ENCODE peak calls at places on chromosomes 7 and 10, in six cellular contexts. A is A549, T is K562, Q is HepG2, E is GM12878, I is endothelial cell of umbilical vein. V is an unnamed sample.

GRCh38 chr10:94076325-94076841 is 82.7 kb downstream of the PLCE1 start:
- DNase-seq in I (no peak), Q (peak; percentile 39), E (no peak), T (no peak), A (peak; percentile 37), V (no peak)

GRCh38 chr10:77564781-77565589 is 72.6 kb downstream of the KCNMA1 start:
- DNase-seq in A (peak; percentile 87), Q (no peak), T (no peak), I (no peak), E (no peak), V (no peak)

GRCh38 chr7:71132521-71133231 is 732 bp downstream of the GALNT17 start:
- DNase-seq in I (no peak), A (no peak), E (no peak), Q (no peak), T (no peak), V (no peak)

GRCh38 chr7:47931788-47932425 is 16.4 kb downstream of the PKD1L1 start:
- DNase-seq in Q (no peak), T (no peak), I (no peak), A (no peak), E (no peak), V (no peak)

GRCh38 chr7:11748884-11749283 is 83.1 kb downstream of the THSD7A start:
- DNase-seq in T (no peak), E (no peak), Q (no peak), A (peak; percentile 47), I (no peak), V (peak; percentile 44)

GRCh38 chr7:112646787-112647186 is 143.4 kb downstream of the TMEM168 start:
- DNase-seq in Q (peak; percentile 2), T (no peak), E (no peak), I (no peak), A (no peak), V (no peak)

GRCh38 chr7:123823898-123824753 is 20.8 kb upstream of the HYAL4 start:
- DNase-seq in A (no peak), E (peak; percentile 42), Q (no peak), T (no peak), I (no peak), V (peak; percentile 16)

GRCh38 chr10:93436577-93436976 is 45.6 kb downstream of the MYOF start:
- DNase-seq in Q (no peak), I (peak; percentile 95), E (no peak), T (no peak), A (peak; percentile 81), V (peak; percentile 45)

GRCh38 chr10:52992569-52992968 is 220.0 kb upstream of the MBL2 start:
- DNase-seq in A (no peak), E (no peak), T (no peak), Q (no peak), I (no peak), V (no peak)

GRCh38 chr7:103446046-103446520 is at the start of gene SLC26A5:
- DNase-seq in E (no peak), Q (no peak), I (no peak), T (peak; percentile 68), A (no peak), V (no peak)

GRCh38 chr10:63644398-63645142 is 123.4 kb downstream of the REEP3 start:
- DNase-seq in Q (no peak), E (no peak), A (no peak), T (no peak), I (peak; percentile 88), V (no peak)

GRCh38 chr10:103916254-103916653 is 1.7 kb downstream of the STN1 start:
- DNase-seq in I (no peak), T (no peak), A (no peak), E (no peak), Q (no peak), V (no peak)

GRCh38 chr10:67705921-67706320 is 9.9 kb upstream of the CTNNA3 start:
- DNase-seq in A (no peak), Q (no peak), I (no peak), E (no peak), T (peak; percentile 2), V (no peak)

GRCh38 chr7:4895766-4896165 is 12.2 kb upstream of the RADIL start:
- DNase-seq in I (no peak), Q (no peak), E (no peak), T (no peak), A (no peak), V (no peak)

GRCh38 chr10:86693721-86694369 is 25.5 kb downstream of the LDB3 start:
- DNase-seq in T (peak; percentile 62), E (no peak), I (peak; percentile 41), A (peak; percentile 28), Q (peak; percentile 19), V (peak; percentile 52)

GRCh38 chr7:25549315-25549933 is 321.1 kb upstream of the NPVF start:
- DNase-seq in E (no peak), T (no peak), A (no peak), I (no peak), Q (no peak), V (no peak)

GRCh38 chr7:5507026-5507425 is 83.4 kb upstream of the TNRC18 start:
- DNase-seq in Q (no peak), T (no peak), E (no peak), I (no peak), A (no peak), V (no peak)

GRCh38 chr7:116802784-116803183 is 59.6 kb upstream of the CAPZA2 start:
- DNase-seq in A (peak; percentile 84), T (peak; percentile 69), I (peak; percentile 75), E (no peak), Q (peak; percentile 56), V (peak; percentile 61)

GRCh38 chr10:104209575-104210198 is 22.5 kb downstream of the CFAP43 start:
- DNase-seq in E (no peak), A (peak; percentile 51), Q (peak; percentile 27), T (peak; percentile 36), I (peak; percentile 55), V (peak; percentile 50)

GRCh38 chr10:89090760-89091455 is 100.3 kb downstream of the FAS start:
- DNase-seq in Q (no peak), E (no peak), T (no peak), I (no peak), A (no peak), V (peak; percentile 19)

GRCh38 chr7:50092579-50093411 is at the start of gene ZPBP:
- DNase-seq in Q (peak; percentile 18), T (peak; percentile 24), I (peak; percentile 40), E (peak; percentile 30), A (peak; percentile 32), V (peak; percentile 75)

GRCh38 chr10:127952575-127952869 is 45.6 kb downstream of the PTPRE start:
- DNase-seq in I (no peak), T (no peak), E (no peak), A (no peak), Q (no peak), V (no peak)

GRCh38 chr7:134832367-134832766 is 52.9 kb downstream of the CALD1 start:
- DNase-seq in Q (no peak), E (no peak), A (no peak), T (no peak), I (no peak), V (no peak)

GRCh38 chr10:69139961-69140360 is 16.0 kb downstream of the VPS26A start:
- DNase-seq in Q (no peak), A (no peak), I (no peak), T (no peak), E (no peak), V (no peak)

GRCh38 chr10:69145864-69146263 is 21.9 kb downstream of the VPS26A start:
- DNase-seq in Q (no peak), E (no peak), A (no peak), T (no peak), I (no peak), V (no peak)

GRCh38 chr10:69142983-69143382 is 19.0 kb downstream of the VPS26A start:
- DNase-seq in A (no peak), Q (no peak), E (no peak), T (no peak), I (no peak), V (peak; percentile 28)

GRCh38 chr10:69145329-69145728 is 21.4 kb downstream of the VPS26A start:
- DNase-seq in T (no peak), I (no peak), A (no peak), Q (no peak), E (no peak), V (no peak)

GRCh38 chr10:69141304-69141703 is 17.3 kb downstream of the VPS26A start:
- DNase-seq in A (no peak), I (no peak), E (no peak), T (no peak), Q (no peak), V (no peak)
- TF ChIP-seq CTCF in A (no peak), I (no peak), E (no peak), T (no peak), Q (no peak), V (no peak)

GRCh38 chr7:136079478-136079892 is 102.3 kb upstream of the MTPN start:
- DNase-seq in A (no peak), Q (no peak), T (no peak), E (no peak), I (no peak), V (no peak)
- TF ChIP-seq MAX in A (no peak), Q (no peak), T (no peak), E (no peak), I (no peak), V (no peak)

GRCh38 chr7:141739250-141739649 is 1.1 kb downstream of the SSBP1 start:
- DNase-seq in I (no peak), Q (no peak), E (no peak), T (no peak), A (no peak), V (no peak)

GRCh38 chr7:141742229-141742628 is 4.1 kb downstream of the SSBP1 start:
- DNase-seq in Q (no peak), A (no peak), T (no peak), I (no peak), E (no peak), V (no peak)

GRCh38 chr7:141748401-141748800 is 10.2 kb downstream of the SSBP1 start:
- DNase-seq in E (no peak), A (no peak), I (no peak), Q (no peak), T (no peak), V (no peak)

GRCh38 chr7:141738592-141739013 is 445 bp downstream of the SSBP1 start:
- DNase-seq in Q (no peak), I (no peak), E (no peak), T (no peak), A (no peak), V (no peak)

GRCh38 chr7:141744131-141744530 is 6.0 kb downstream of the SSBP1 start:
- DNase-seq in E (no peak), A (no peak), T (no peak), Q (no peak), I (no peak), V (no peak)
- TF ChIP-seq MYC in E (no peak), A (no peak), T (no peak), Q (no peak), I (no peak), V (no peak)

GRCh38 chr10:26336979-26337378 is 101.2 kb upstream of the APBB1IP start:
- DNase-seq in T (no peak), A (no peak), Q (no peak), E (no peak), I (no peak), V (peak; percentile 56)

GRCh38 chr10:26335574-26336093 is 102.5 kb upstream of the APBB1IP start:
- DNase-seq in A (no peak), T (no peak), Q (no peak), I (no peak), E (no peak), V (no peak)

GRCh38 chr10:26334232-26334931 is 103.8 kb upstream of the APBB1IP start:
- DNase-seq in I (no peak), A (no peak), T (no peak), Q (no peak), E (no peak), V (no peak)

GRCh38 chr10:26331376-26331775 is 106.8 kb upstream of the APBB1IP start:
- DNase-seq in T (no peak), Q (no peak), A (no peak), E (no peak), I (no peak), V (no peak)

GRCh38 chr10:26334932-26335573 is 103.1 kb upstream of the APBB1IP start:
- DNase-seq in E (peak; percentile 73), A (peak; percentile 81), T (peak; percentile 47), Q (peak; percentile 50), I (peak; percentile 28), V (peak; percentile 70)
- TF ChIP-seq CTCF in E (peak; percentile 70), A (peak; percentile 94), T (peak; percentile 48), Q (peak; percentile 90), I (peak; percentile 31), V (peak; percentile 53)

V was measured in NB4.